ENCODE peak calls at places on chromosomes 5 and 9, in five cellular contexts. F is prostate gland, Q is fibroblast of lung, M is tibial artery, J is lower lobe of right lung. H is an unnamed sample.

GRCh38 chr5:168291281-168291960 is at the start of gene WWC1:
- DNase-seq in M (no peak), Q (peak; percentile 40), F (peak; percentile 90), J (peak; percentile 91), H (peak; percentile 70)

GRCh38 chr5:97165726-97166125 is 17.3 kb downstream of the RIOK2 start:
- DNase-seq in F (no peak), Q (no peak), M (no peak), J (no peak), H (no peak)

GRCh38 chr9:93091453-93092081 is 4.5 kb upstream of the CARD19 start:
- DNase-seq in Q (peak; percentile 91), J (peak; percentile 44), M (peak; percentile 66), F (no peak), H (no peak)

GRCh38 chr9:112119225-112120045 is 55.7 kb downstream of the SUSD1 start:
- DNase-seq in M (no peak), J (no peak), Q (peak; percentile 94), F (peak; percentile 9), H (no peak)

GRCh38 chr5:89936576-89936975 is 473.0 kb downstream of the CETN3 start:
- DNase-seq in Q (no peak), M (no peak), F (no peak), J (no peak), H (no peak)

GRCh38 chr5:140083120-140083519 is 30.8 kb upstream of the PURA start:
- DNase-seq in Q (no peak), M (no peak), J (no peak), F (no peak), H (no peak)

GRCh38 chr5:157080291-157080690 is 21.4 kb upstream of the HAVCR1 start:
- DNase-seq in M (no peak), F (no peak), Q (no peak), J (no peak), H (no peak)

GRCh38 chr5:122120957-122121356 is 8.4 kb upstream of the ZNF474 start:
- DNase-seq in F (no peak), M (no peak), Q (peak; percentile 48), J (no peak), H (no peak)

GRCh38 chr5:3511774-3512173 is 83.9 kb upstream of the IRX1 start:
- DNase-seq in J (no peak), F (no peak), Q (no peak), M (no peak), H (no peak)

GRCh38 chr5:11273180-11273882 is 512.3 kb upstream of the DAP start:
- DNase-seq in M (no peak), Q (peak; percentile 54), F (no peak), J (no peak), H (no peak)

GRCh38 chr9:14096182-14096922 is 217.6 kb downstream of the NFIB start:
- DNase-seq in J (no peak), F (peak; percentile 40), M (no peak), Q (peak; percentile 97), H (peak; percentile 22)

GRCh38 chr5:169435506-169436230 is 134.7 kb upstream of the SLIT3 start:
- DNase-seq in F (no peak), J (no peak), M (no peak), Q (peak; percentile 53), H (no peak)

GRCh38 chr5:142653321-142653720 is 32.6 kb downstream of the FGF1 start:
- DNase-seq in Q (no peak), J (no peak), M (no peak), F (no peak), H (no peak)

GRCh38 chr5:43258116-43258515 is 55.1 kb downstream of the HMGCS1 start:
- DNase-seq in M (no peak), Q (no peak), F (no peak), J (no peak), H (no peak)

GRCh38 chr9:96450613-96451544 is 910 bp downstream of the HABP4 start:
- DNase-seq in F (peak; percentile 12), J (no peak), Q (peak; percentile 35), M (peak; percentile 70), H (peak; percentile 59)

GRCh38 chr5:32187675-32188074 is 13.6 kb upstream of the GOLPH3 start:
- DNase-seq in Q (no peak), J (no peak), F (no peak), M (no peak), H (no peak)

GRCh38 chr9:91714020-91714721 is 235.9 kb downstream of the ROR2 start:
- DNase-seq in M (no peak), J (peak; percentile 55), Q (peak; percentile 42), F (peak; percentile 50), H (peak; percentile 81)

GRCh38 chr9:131748411-131748955 is 8.6 kb upstream of the RAPGEF1 start:
- DNase-seq in M (no peak), J (no peak), Q (no peak), F (no peak), H (no peak)

GRCh38 chr5:32503261-32503660 is 58.7 kb upstream of the ZFR start:
- DNase-seq in F (no peak), J (no peak), Q (no peak), M (no peak), H (no peak)

GRCh38 chr5:23840083-23840482 is 332.7 kb downstream of the PRDM9 start:
- DNase-seq in J (no peak), M (no peak), F (no peak), Q (no peak), H (no peak)

GRCh38 chr5:4905674-4906528 is 234.2 kb upstream of the ADAMTS16 start:
- DNase-seq in J (no peak), M (peak; percentile 78), Q (peak; percentile 50), F (no peak), H (peak; percentile 85)

GRCh38 chr9:137391411-137391754 is 31.6 kb downstream of the EXD3 start:
- DNase-seq in M (peak; percentile 61), F (no peak), J (no peak), Q (no peak), H (peak; percentile 80)

GRCh38 chr9:118209343-118209742 is 505.1 kb downstream of the TLR4 start:
- DNase-seq in J (no peak), F (no peak), M (no peak), Q (no peak), H (no peak)

GRCh38 chr9:88072831-88073365 is 65.4 kb downstream of the SPATA31C2 start:
- DNase-seq in F (no peak), J (no peak), Q (peak; percentile 39), M (no peak), H (no peak)

GRCh38 chr5:53089481-53089976 is 20.0 kb downstream of the MOCS2 start:
- DNase-seq in Q (no peak), F (no peak), J (no peak), M (no peak), H (no peak)

GRCh38 chr9:6014668-6015270 is 655 bp downstream of the RANBP6 start:
- DNase-seq in M (no peak), F (no peak), Q (peak; percentile 90), J (no peak), H (no peak)

DNA sequence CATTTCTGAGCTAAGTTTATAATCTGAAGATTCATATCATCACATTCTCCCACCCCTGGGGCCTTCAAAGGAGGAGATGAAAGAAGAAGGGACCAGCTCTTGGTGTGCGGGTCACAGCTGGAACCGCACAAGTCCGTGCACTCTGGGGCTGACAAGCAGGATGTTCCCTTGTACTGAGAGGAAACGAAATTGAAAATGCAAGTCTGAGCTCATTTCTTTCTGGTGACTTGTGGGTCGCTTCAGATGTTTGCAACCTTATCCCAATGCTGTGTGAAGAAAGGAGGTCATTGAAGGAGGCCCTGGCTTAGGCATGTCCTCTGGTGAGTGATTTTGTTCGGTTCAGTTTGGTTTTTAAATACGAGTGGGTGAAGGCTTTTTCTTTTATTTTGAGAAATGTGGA is 59.6 kb downstream of the C9orf152 start:
- DNase-seq in F (no peak), J (no peak), M (no peak), Q (no peak), H (no peak)
- H3K4me3 ChIP-seq in F (no peak overlapping the region), J (peak overlapping the region; percentile 33), M (no peak overlapping the region), Q (no peak overlapping the region), H (no peak overlapping the region)

GRCh38 chr9:127974769-127975261 is 6.0 kb downstream of the EEIG1 start:
- DNase-seq in F (no peak), Q (peak; percentile 27), J (no peak), M (peak; percentile 92), H (peak; percentile 86)
- H3K4me3 ChIP-seq in F (no peak overlapping the region), Q (no peak overlapping the region), J (no peak overlapping the region), M (no peak overlapping the region), H (no peak overlapping the region)

GRCh38 chr9:136050706-136051567 is 44.2 kb downstream of the NACC2 start:
- DNase-seq in M (no peak), F (no peak), J (no peak), Q (peak; percentile 26), H (peak; percentile 68)

GRCh38 chr9:136048560-136049411 is 46.3 kb downstream of the NACC2 start:
- DNase-seq in Q (no peak), J (no peak), F (no peak), M (no peak), H (no peak)

GRCh38 chr9:136049451-136050265 is 45.4 kb downstream of the NACC2 start:
- DNase-seq in M (peak; percentile 64), Q (no peak), F (no peak), J (no peak), H (peak; percentile 68)

GRCh38 chr9:136051568-136052432 is 43.3 kb downstream of the NACC2 start:
- DNase-seq in J (peak; percentile 76), Q (peak; percentile 93), M (peak; percentile 78), F (peak; percentile 90), H (peak; percentile 87)

DNA sequence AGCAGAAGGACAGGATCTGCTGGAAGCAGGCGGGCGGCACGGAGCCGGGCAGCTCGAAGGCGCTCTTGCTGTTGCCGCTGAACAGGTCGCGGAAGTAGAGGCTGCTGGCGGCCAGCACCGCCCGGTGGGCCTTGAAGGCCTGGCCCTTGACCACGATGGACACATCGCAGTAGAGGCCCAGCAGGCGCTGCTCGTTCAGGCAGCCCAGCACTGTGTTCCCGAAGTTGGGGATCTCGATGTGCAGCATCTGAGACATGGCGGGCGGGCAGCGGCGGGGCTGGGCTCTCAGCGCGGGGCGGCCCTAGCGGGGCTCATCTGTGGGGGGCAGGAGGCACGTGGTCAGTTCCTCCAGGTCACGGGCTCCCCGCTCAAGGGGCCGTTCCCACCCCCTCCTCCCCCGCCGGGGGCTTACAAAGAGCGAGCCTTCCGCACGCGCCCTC is 44.8 kb downstream of the NACC2 start:
- DNase-seq in Q (no peak), M (peak; percentile 68), F (no peak), J (no peak), H (no peak)
- H3K4me3 ChIP-seq in Q (no peak overlapping the region), M (peak overlapping the region; percentile 63), F (peak overlapping the region; percentile 58), J (no peak overlapping the region), H (no peak overlapping the region)

GRCh38 chr9:1086517-1086916 is 36.4 kb downstream of the DMRT2 start:
- DNase-seq in M (no peak), Q (no peak), F (no peak), J (no peak), H (no peak)

GRCh38 chr9:1077616-1078015 is 27.5 kb downstream of the DMRT2 start:
- DNase-seq in Q (no peak), M (no peak), F (no peak), J (no peak), H (no peak)

GRCh38 chr9:1087120-1087881 is 37.1 kb downstream of the DMRT2 start:
- DNase-seq in Q (no peak), M (no peak), F (no peak), J (no peak), H (no peak)

DNA sequence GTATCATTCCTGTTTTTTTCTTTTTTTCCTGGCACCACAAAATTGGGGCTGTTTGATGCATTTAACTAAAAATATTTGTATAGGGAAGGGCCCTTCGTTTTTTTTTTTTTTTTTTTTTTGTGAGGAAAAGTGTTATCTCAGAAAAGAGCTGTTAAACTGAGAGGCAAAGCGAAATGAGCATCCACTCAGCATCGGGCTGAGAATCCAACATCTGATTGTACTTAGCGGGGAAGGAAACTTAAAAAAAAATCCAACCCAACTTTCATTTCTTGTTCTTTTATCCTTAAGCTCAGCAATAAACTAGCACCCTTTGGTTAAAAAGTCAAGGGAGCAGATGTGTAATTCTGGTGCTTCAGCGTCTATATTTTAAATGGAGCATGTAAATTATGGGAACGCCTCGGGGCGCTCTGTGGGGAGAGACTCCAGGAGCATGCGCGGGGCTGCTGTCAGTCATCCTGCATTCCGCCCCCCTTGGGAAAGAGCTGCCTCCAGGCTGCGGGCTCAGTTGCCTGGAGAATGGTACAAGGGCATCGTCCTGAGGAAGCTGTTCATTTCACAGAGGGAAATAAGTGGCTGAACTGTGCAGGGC is 33.3 kb downstream of the DMRT2 start:
- DNase-seq in F (no peak), M (no peak), Q (no peak), J (peak; percentile 54), H (peak; percentile 57)
- H3K4me3 ChIP-seq in F (no peak overlapping the region), M (peak overlapping the region; percentile 30), Q (no peak overlapping the region), J (peak overlapping the region; percentile 15), H (peak overlapping the region; percentile 38)

H was measured in right cardiac atrium.